ENCODE peak calls at places on chromosomes 2 and 18, in seven cellular contexts. J is activated gamma-delta T cell treated with Interleukin-2 at 50 U/mL for 16 hours; F is iris pigment epithelial cell; S is activated T-cell treated with anti-CD3 and anti-CD28 coated beads, Interleukin-2, amount 50 U/mL, for 72 hours; H is activated naive CD8-positive, alpha-beta T cell treated with anti-CD3 and anti-CD28 coated beads for 36 hours; A is stimulated activated CD8-positive, alpha-beta memory T cell treated with anti-CD3 and anti-CD28 coated beads, Interleukin-15, amount 100 ng/mL, for 24 hours; G is ovary. R is an unnamed sample.

GRCh38 chr2:20282916-20283592 is 58.1 kb upstream of the SDC1 start:
- DNase-seq in S (no peak), A (no peak), F (peak; percentile 36), G (peak; percentile 70), H (no peak), J (no peak), R (peak; percentile 69)

GRCh38 chr2:39408351-39409136 is 28.5 kb downstream of the MAP4K3 start:
- DNase-seq in G (no peak), H (no peak), J (no peak), A (no peak), F (no peak), S (no peak), R (no peak)

GRCh38 chr2:161379740-161380139 is 36.4 kb upstream of the TBR1 start:
- DNase-seq in F (no peak), J (no peak), H (no peak), S (no peak), G (no peak), A (no peak), R (no peak)

GRCh38 chr2:212811946-212812345 is 273.3 kb upstream of the ERBB4 start:
- DNase-seq in J (no peak), S (no peak), H (no peak), G (no peak), F (peak; percentile 11), A (no peak), R (no peak)

GRCh38 chr2:88874063-88874657 is 182.7 kb downstream of the RPIA start:
- DNase-seq in S (peak; percentile 50), G (no peak), J (peak; percentile 28), H (peak; percentile 26), F (peak; percentile 65), A (no peak), R (no peak)

GRCh38 chr2:239220363-239220762 is 180.5 kb downstream of the HDAC4 start:
- DNase-seq in F (no peak), S (no peak), A (no peak), H (no peak), G (no peak), J (no peak), R (no peak)

GRCh38 chr2:236769981-236770671 is 200.5 kb downstream of the ACKR3 start:
- DNase-seq in J (no peak), H (no peak), A (no peak), F (peak; percentile 90), S (no peak), G (no peak), R (peak; percentile 36)

GRCh38 chr2:54546518-54546917 is 90.4 kb downstream of the SPTBN1 start:
- DNase-seq in S (no peak), H (no peak), G (no peak), F (no peak), A (no peak), J (no peak), R (no peak)

GRCh38 chr2:235713244-235713643 is 219.4 kb downstream of the AGAP1 start:
- DNase-seq in G (no peak), S (no peak), J (no peak), A (no peak), F (no peak), H (no peak), R (no peak)

GRCh38 chr2:23207871-23208270 is 177.1 kb upstream of the KLHL29 start:
- DNase-seq in J (no peak), A (no peak), F (no peak), G (no peak), H (no peak), S (no peak), R (no peak)

GRCh38 chr2:160932960-160933359 is 227.3 kb upstream of the TANK start:
- DNase-seq in G (no peak), J (no peak), S (no peak), A (no peak), H (no peak), F (peak; percentile 48), R (no peak)

GRCh38 chr2:213806125-213806726 is 522.0 kb downstream of the SPAG16 start:
- DNase-seq in H (no peak), F (peak; percentile 42), A (no peak), S (no peak), J (no peak), G (no peak), R (no peak)

GRCh38 chr2:85444629-85445028 is 26.1 kb downstream of the SH2D6 start:
- DNase-seq in G (no peak), J (no peak), S (no peak), F (peak; percentile 52), A (no peak), H (no peak), R (no peak)

GRCh38 chr18:58863539-58864145 is 1.0 kb upstream of the ZNF532 start:
- DNase-seq in H (peak; percentile 27), F (no peak), J (no peak), A (no peak), S (peak; percentile 32), G (peak; percentile 51), R (peak; percentile 74)

GRCh38 chr2:197707316-197708213 is 2.4 kb downstream of the MARS2 start:
- DNase-seq in H (no peak), A (no peak), G (no peak), S (no peak), J (no peak), F (peak; percentile 75), R (no peak)

GRCh38 chr2:227617316-227618250 is at the start of gene SCYGR4:
- DNase-seq in H (no peak), G (no peak), A (no peak), F (no peak), J (no peak), S (no peak), R (no peak)

GRCh38 chr2:233979748-233980147 is 62.6 kb downstream of the TRPM8 start:
- DNase-seq in H (no peak), G (no peak), J (no peak), A (no peak), S (no peak), F (no peak), R (no peak)

GRCh38 chr2:142445542-142445941 is 314.7 kb upstream of the LRP1B start:
- DNase-seq in G (no peak), J (no peak), A (no peak), H (no peak), F (no peak), S (no peak), R (no peak)

GRCh38 chr18:67794512-67794911 is 278.0 kb upstream of the DSEL start:
- DNase-seq in S (no peak), A (no peak), G (no peak), F (peak; percentile 58), J (no peak), H (no peak), R (no peak)

GRCh38 chr2:95323347-95324155 is 26.4 kb downstream of the KCNIP3 start:
- DNase-seq in H (peak; percentile 14), A (no peak), S (peak; percentile 7), F (no peak), G (no peak), J (no peak), R (no peak)

GRCh38 chr2:208945719-208946280 is 478.0 kb upstream of the MAP2 start:
- DNase-seq in G (no peak), J (no peak), S (no peak), F (no peak), A (no peak), H (no peak), R (no peak)

GRCh38 chr2:148130571-148130970 is 109.7 kb downstream of the MBD5 start:
- DNase-seq in F (peak; percentile 75), A (no peak), G (no peak), H (no peak), J (no peak), S (no peak), R (no peak)